ENCODE peak calls at places on chromosome 9, in nine cellular contexts. I is stomach, N is MM.1S, R is spleen, K is suprapubic skin, E is heart left ventricle, V is tibial artery, C is pancreas, T is cardiac muscle cell. U is an unnamed sample.
A peak's percentile ranks its signal among the peaks of the same experiment; 100 is the strongest.

GRCh38 chr9:6852243-6852963 is 94.6 kb downstream of the KDM4C start:
- DNase-seq in N (no peak), V (no peak), R (no peak), T (peak; percentile 35), C (no peak), E (no peak), K (no peak), I (no peak), U (no peak)

GRCh38 chr9:17216011-17216410 is 81.2 kb downstream of the CNTLN start:
- DNase-seq in T (no peak), I (no peak), C (no peak), K (no peak), E (no peak), N (no peak), R (no peak), V (no peak), U (no peak)

GRCh38 chr9:89661956-89662717 is 57.3 kb downstream of the GADD45G start:
- DNase-seq in T (peak; percentile 98), N (no peak), E (peak; percentile 99), R (peak; percentile 89), K (peak; percentile 98), C (peak; percentile 99), V (peak; percentile 94), I (peak; percentile 99), U (peak; percentile 97)

GRCh38 chr9:85639675-85640186 is 102.0 kb downstream of the AGTPBP1 start:
- DNase-seq in V (no peak), C (no peak), E (no peak), K (no peak), R (no peak), T (no peak), I (no peak), N (no peak), U (no peak)

GRCh38 chr9:134738869-134739659 is 97.5 kb downstream of the COL5A1 start:
- DNase-seq in N (no peak), T (peak; percentile 64), K (peak; percentile 78), I (peak; percentile 67), R (no peak), E (peak; percentile 79), V (peak; percentile 70), C (peak; percentile 29), U (no peak)

GRCh38 chr9:31745468-31745867 is 639.0 kb upstream of the ACO1 start:
- DNase-seq in R (no peak), N (no peak), E (no peak), K (no peak), V (no peak), T (no peak), C (no peak), I (no peak), U (no peak)

GRCh38 chr9:3397726-3398125 is 128.1 kb downstream of the RFX3 start:
- DNase-seq in I (no peak), R (no peak), N (no peak), C (no peak), E (no peak), T (no peak), V (no peak), K (no peak), U (no peak)

GRCh38 chr9:93079371-93079770 is 16.6 kb upstream of the CARD19 start:
- DNase-seq in V (peak; percentile 12), N (no peak), I (no peak), K (peak; percentile 55), E (peak; percentile 9), R (peak; percentile 37), C (no peak), T (no peak), U (peak; percentile 57)

DNA sequence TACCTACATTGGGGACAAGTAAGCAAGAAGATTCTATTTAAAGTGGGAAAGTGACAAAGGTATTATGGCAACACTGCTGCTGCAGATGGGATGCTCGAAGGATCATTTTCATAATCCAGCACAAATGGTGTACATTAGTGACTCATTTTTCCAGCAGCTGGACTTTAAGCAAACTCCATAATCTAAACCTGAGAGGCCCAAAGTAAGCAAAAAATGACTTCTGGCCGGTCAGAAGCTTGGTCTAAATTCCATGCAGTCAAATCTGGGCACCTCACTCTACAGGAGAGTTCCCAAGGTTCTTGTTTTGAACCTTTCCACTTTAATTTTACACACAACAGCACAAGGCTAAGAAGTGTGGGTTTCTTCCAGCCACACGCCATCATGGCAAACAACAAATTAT is 43.7 kb upstream of the TRAF1 start:
- DNase-seq in K (no peak), V (no peak), R (no peak), I (no peak), E (no peak), C (no peak), T (no peak), N (no peak), U (no peak)
- H3K4me3 ChIP-seq in K (no peak overlapping the region), V (no peak overlapping the region), R (no peak overlapping the region), I (no peak overlapping the region), E (no peak overlapping the region), C (no peak overlapping the region), T (no peak overlapping the region), N (no peak overlapping the region), U (no peak overlapping the region)

GRCh38 chr9:119793272-119793671 is 424.0 kb upstream of the BRINP1 start:
- DNase-seq in I (no peak), K (no peak), C (no peak), N (no peak), V (no peak), R (no peak), E (no peak), T (no peak), U (no peak)

GRCh38 chr9:119795395-119795794 is 426.2 kb upstream of the BRINP1 start:
- DNase-seq in R (no peak), T (no peak), N (no peak), I (no peak), C (no peak), V (no peak), E (no peak), K (no peak), U (no peak)

GRCh38 chr9:119788876-119789275 is 419.6 kb upstream of the BRINP1 start:
- DNase-seq in V (no peak), C (no peak), K (no peak), I (no peak), T (no peak), R (no peak), N (no peak), E (no peak), U (no peak)

GRCh38 chr9:119790022-119790421 is 420.8 kb upstream of the BRINP1 start:
- DNase-seq in E (no peak), I (no peak), R (no peak), V (no peak), C (no peak), N (no peak), K (no peak), T (no peak), U (no peak)

GRCh38 chr9:119792242-119792641 is 423.0 kb upstream of the BRINP1 start:
- DNase-seq in V (no peak), R (no peak), T (no peak), C (no peak), I (no peak), N (no peak), E (no peak), K (no peak), U (no peak)
- TF ChIP-seq CTCF in V (no peak), R (no peak), T (no peak), C (no peak), I (no peak), N (no peak), E (no peak), K (no peak), U (no peak)

GRCh38 chr9:132220069-132220468 is 58.2 kb downstream of the NTNG2 start:
- DNase-seq in I (no peak), V (no peak), E (no peak), N (no peak), K (no peak), R (no peak), T (no peak), C (no peak), U (no peak)

GRCh38 chr9:132211570-132211969 is 49.7 kb downstream of the NTNG2 start:
- DNase-seq in R (no peak), I (no peak), V (no peak), C (no peak), N (no peak), E (no peak), K (no peak), T (no peak), U (no peak)

GRCh38 chr9:132221941-132222340 is 60.1 kb downstream of the NTNG2 start:
- DNase-seq in K (no peak), V (no peak), C (no peak), N (no peak), R (no peak), I (no peak), T (no peak), E (no peak), U (no peak)

GRCh38 chr9:132214027-132214622 is 52.3 kb downstream of the NTNG2 start:
- DNase-seq in C (peak; percentile 84), R (no peak), N (no peak), T (peak; percentile 93), I (peak; percentile 38), K (no peak), E (peak; percentile 89), V (no peak), U (no peak)

GRCh38 chr9:132216861-132217655 is 55.2 kb downstream of the NTNG2 start:
- DNase-seq in I (no peak), E (no peak), V (no peak), R (peak; percentile 83), C (no peak), K (no peak), N (no peak), T (no peak), U (no peak)
- H3K27ac ChIP-seq in I (peak overlapping the region; percentile 53), E (no peak overlapping the region), V (no peak overlapping the region), R (peak overlapping the region; percentile 85), C (no peak overlapping the region), K (no peak overlapping the region), N (no peak overlapping the region), T (no peak overlapping the region), U (no peak overlapping the region)

GRCh38 chr9:130042931-130043653 is at the start of gene FNBP1:
- DNase-seq in I (peak; percentile 78), E (peak; percentile 87), T (peak; percentile 84), K (peak; percentile 76), N (peak; percentile 59), C (peak; percentile 76), R (peak; percentile 95), V (peak; percentile 77), U (peak; percentile 87)

GRCh38 chr9:130042406-130042930 is 521 bp downstream of the FNBP1 start:
- DNase-seq in E (peak; percentile 60), C (no peak), K (peak; percentile 72), V (peak; percentile 33), I (peak; percentile 40), N (peak; percentile 18), T (peak; percentile 20), R (peak; percentile 92), U (peak; percentile 74)

GRCh38 chr9:130049431-130050210 is 4.1 kb upstream of the GPR107 start:
- DNase-seq in E (no peak), C (no peak), N (no peak), R (no peak), I (no peak), V (no peak), T (no peak), K (no peak), U (no peak)

GRCh38 chr9:130043654-130044623 is 950 bp upstream of the FNBP1 start:
- DNase-seq in N (no peak), T (peak; percentile 83), E (peak; percentile 50), R (peak; percentile 83), K (peak; percentile 87), V (peak; percentile 78), I (peak; percentile 30), C (no peak), U (peak; percentile 86)

DNA sequence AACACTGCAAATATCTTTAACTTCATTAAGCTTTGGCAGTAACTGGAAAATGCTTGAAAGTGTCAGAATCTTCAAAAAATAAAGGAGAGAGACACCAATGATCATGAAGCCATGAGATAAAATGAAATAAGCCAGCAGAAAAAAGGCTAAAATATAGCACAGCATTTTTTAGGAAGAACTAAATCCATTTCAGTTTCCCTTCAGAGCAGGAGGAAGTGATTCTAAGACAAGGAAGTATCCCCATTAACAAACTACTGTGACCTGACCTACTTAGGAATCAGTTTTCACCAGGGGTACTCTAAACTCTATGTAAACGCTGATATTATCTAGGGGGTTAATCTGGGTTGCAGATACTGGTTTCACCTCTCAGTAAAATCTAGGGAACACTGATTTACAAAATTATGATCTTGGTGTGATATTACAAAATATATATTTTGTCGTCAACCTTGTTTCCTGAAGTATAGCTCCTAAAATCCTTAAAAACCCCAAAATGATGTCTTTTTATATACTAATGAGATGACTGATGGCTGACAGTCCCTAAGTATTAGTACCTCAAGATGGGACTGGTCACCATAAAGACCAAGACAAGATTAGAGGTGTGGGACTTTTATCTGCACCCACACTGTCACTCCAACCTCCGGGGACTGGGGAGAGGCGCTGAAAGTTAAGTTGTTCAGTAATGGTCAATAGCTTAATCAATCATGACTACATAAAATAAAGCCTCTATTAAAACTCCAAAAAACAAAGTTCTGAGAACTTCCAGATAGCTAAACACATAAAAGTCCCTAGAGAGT is 2.9 kb upstream of the FNBP1 start:
- DNase-seq in T (no peak), I (no peak), C (no peak), N (no peak), K (no peak), R (no peak), V (no peak), E (no peak), U (no peak)
- H3K4me3 ChIP-seq in T (no peak overlapping the region), I (no peak overlapping the region), C (no peak overlapping the region), N (no peak overlapping the region), K (no peak overlapping the region), R (no peak overlapping the region), V (no peak overlapping the region), E (no peak overlapping the region), U (no peak overlapping the region)

U was measured in coronary artery.